ENCODE peak calls at places on chromosomes 11 and 22, in eight cellular contexts. C is heart right ventricle; R is stomach; E is effector memory CD4-positive, alpha-beta T cell; V is uterus; X is endodermal cell; H is fibroblast of lung; O is lung. Y is an unnamed sample. For H3K4me1 and H3K27me3, the result is how much of the 10 kb centered on the place peaks cover.

GRCh38 chr11:85483861-85484260 is 143.3 kb downstream of the DLG2 start:
- DNase-seq in O (no peak), V (no peak), X (no peak), H (peak), E (no peak), R (no peak), C (no peak), Y (no peak)

GRCh38 chr11:27698872-27699241 is 1.4 kb downstream of the BDNF start:
- DNase-seq in R (peak), C (peak), E (no peak), H (peak), O (peak), V (peak), X (peak), Y (peak)

GRCh38 chr11:44729718-44730117 is 3.0 kb downstream of the TSPAN18 start:
- DNase-seq in C (no peak), V (no peak), R (no peak), O (no peak), H (no peak), E (no peak), X (no peak), Y (no peak)

GRCh38 chr11:116605543-116605942 is 167.2 kb downstream of the BUD13 start:
- DNase-seq in H (peak), R (peak), C (no peak), X (peak), E (no peak), V (no peak), O (no peak), Y (no peak)

GRCh38 chr22:45779351-45779750 is 107.7 kb downstream of the ATXN10 start:
- DNase-seq in O (no peak), V (no peak), C (no peak), R (no peak), E (no peak), X (no peak), H (no peak), Y (no peak)

GRCh38 chr11:86784247-86784681 is 16.1 kb upstream of the PRSS23 start:
- DNase-seq in V (peak), R (no peak), O (no peak), E (no peak), H (no peak), X (no peak), C (no peak), Y (no peak)

GRCh38 chr11:62461740-62462522 is 43.1 kb downstream of the SCGB1A1 start:
- DNase-seq in X (no peak), R (no peak), E (no peak), C (no peak), O (no peak), V (no peak), H (peak), Y (no peak)

GRCh38 chr11:106770489-106771100 is 247.7 kb downstream of the GUCY1A2 start:
- DNase-seq in C (no peak), O (no peak), R (no peak), X (no peak), H (no peak), V (no peak), E (no peak), Y (no peak)

DNA sequence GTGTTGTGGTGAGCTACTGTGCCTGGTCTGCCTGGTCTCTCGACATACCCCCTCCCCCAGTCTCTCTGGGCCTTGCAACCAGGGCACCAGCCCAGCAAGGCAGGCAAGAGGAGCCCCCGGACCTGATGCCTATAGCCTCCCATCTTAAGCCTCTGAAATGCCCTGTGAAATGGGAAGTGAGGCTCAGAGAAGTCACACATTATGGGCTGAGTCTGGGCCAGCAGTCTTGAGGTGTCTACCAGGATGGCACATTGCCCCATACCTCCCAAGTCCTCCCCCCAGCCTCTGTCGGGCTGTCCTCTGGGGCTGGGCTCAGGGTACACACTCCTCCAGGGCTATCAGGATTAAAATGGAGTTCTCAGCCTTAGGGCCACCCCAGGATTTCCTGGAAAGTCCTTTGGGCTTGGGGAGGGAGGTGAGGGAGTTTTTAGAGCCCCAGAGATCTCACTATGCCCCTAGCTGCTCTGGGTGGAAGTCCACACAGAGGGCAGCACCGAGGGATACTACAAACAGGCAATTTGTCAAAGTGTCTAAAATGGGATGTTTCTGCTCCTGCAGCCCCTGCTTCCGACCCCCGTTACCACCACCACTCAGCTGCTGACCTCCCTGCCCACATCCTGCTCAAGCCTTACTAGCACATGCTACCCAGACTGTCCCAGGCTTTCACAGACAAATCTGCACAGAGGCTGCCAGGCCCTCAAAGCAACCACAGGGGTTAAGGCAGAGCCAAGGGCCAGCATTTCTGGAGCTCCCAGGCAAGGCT is 3.1 kb upstream of the SH3BP1 start:
- DNase-seq in R (peak), O (no peak), X (no peak), E (no peak), V (no peak), H (peak), C (no peak), Y (no peak)
- H3K4me1 ChIP-seq in R (half or more), O (under half), X (under half), E (half or more), V (under half), H (under half), C (half or more), Y (under half)

DNA sequence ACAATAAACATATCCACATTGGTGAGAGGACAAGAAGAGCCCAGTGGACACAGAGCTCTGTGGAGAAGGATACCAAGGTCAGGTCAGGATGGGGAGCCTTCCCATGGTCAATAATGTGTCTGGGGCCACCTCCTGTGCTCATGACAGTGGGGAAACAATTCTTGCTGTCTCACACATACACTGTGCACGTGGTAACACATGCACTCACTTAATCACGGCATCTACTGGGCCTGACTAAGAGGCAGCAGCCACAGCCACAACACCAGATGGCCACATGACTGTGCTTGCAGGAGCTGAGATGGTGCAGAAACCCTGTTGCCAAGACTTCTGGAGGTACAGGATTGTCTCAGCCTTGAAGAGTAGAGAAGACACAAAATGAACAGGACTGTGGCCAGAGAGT is 28.6 kb downstream of the C22orf42 start:
- DNase-seq in E (no peak), X (no peak), O (no peak), C (no peak), H (no peak), V (no peak), R (no peak), Y (no peak)
- H3K27me3 ChIP-seq in E (under half), X (under half), O (under half), C (under half), H (under half), V (under half), R (under half), Y (under half)

DNA sequence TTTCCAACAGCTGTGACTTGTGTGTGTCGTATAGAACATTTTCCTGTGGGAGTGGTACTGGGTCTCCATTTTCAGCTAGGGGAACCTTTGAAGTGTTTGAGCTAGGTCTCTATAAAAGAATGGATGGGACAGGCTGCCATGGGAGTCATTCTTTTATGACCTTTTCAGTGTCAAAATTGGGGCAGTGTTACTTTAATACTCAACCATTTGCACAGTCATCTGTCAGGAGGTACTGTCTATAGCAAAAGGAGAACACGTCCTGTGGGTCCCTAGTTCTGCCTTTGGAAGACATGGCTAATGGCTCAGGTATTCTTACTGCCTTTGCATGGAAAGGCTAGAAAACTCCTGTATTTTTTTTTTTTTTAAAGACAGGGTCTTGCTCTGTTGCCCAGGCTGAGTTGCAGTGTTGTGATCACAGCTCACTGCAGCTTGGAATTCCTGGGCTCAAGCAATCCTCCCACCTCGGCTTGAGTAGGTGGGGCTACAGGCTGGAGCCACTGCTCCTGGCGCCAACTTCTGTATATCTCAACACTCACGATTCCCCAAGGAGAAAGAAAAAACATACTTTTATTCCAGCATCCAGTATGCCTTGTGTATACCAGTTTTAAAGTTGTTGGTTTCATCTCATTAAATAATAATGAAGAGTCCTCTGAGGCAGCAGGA is 2.1 kb upstream of the ATF4 start:
- DNase-seq in R (no peak), C (no peak), E (no peak), V (no peak), O (no peak), H (no peak), X (no peak), Y (no peak)
- H3K27ac ChIP-seq in R (no peak), C (peak), E (no peak), V (peak), O (no peak), H (no peak), X (no peak), Y (peak)

DNA sequence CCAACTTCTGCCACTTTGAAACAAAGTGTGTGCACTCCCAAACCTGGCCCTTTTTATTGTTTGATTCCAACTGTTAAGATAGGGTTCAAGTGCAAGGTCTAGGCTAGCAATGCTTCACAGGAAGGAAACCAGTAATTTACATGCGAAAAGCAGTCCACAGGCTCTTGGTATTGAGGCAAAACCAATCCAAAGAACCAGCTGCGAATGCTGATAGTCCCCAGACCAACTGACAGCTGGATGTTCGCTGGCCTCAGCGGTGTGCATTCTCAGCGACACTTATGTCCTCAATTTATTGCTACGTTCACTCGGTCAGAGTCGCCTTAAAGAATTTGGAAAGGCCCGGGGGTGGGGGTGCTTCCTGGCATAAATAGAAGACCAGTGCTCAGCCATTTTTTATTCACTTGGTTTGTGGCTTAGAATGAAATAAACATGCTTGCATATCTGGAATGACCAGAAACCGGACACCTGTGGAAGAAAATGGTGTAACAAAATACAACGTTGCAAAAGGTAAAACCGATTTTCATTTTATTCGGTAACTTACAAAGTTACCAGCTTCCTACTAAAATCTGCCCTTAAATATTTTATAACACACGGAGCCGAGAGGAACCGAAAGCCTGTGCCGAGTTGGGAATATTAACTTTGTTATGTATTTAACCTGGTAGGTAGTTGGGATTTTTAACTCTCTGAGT is 1.6 kb downstream of the CPT1A start:
- DNase-seq in H (peak), E (no peak), X (peak), R (no peak), C (no peak), O (no peak), V (no peak), Y (no peak)
- H3K4me1 ChIP-seq in H (under half), E (half or more), X (under half), R (half or more), C (half or more), O (under half), V (under half), Y (half or more)

GRCh38 chr11:64297722-64298358 is 2.3 kb upstream of the CATSPERZ start:
- DNase-seq in E (no peak), H (no peak), R (no peak), V (no peak), C (no peak), X (no peak), O (no peak), Y (no peak)

GRCh38 chr11:64296236-64296635 is 3.9 kb upstream of the CATSPERZ start:
- DNase-seq in X (no peak), V (no peak), H (no peak), R (no peak), C (no peak), E (no peak), O (no peak), Y (no peak)

GRCh38 chr11:64294665-64295289 is 3.7 kb downstream of the KCNK4 start:
- DNase-seq in C (no peak), O (no peak), E (no peak), V (no peak), X (no peak), R (no peak), H (peak), Y (no peak)

GRCh38 chr11:64296830-64297721 is 3.1 kb upstream of the CATSPERZ start:
- DNase-seq in H (no peak), X (no peak), O (no peak), E (no peak), C (no peak), R (no peak), V (no peak), Y (no peak)

GRCh38 chr11:64295760-64296159 is 4.4 kb upstream of the CATSPERZ start:
- DNase-seq in X (no peak), C (no peak), V (no peak), H (no peak), O (no peak), E (no peak), R (no peak), Y (no peak)
- H3K27me3 ChIP-seq in X (half or more), C (half or more), V (under half), H (half or more), O (under half), E (half or more), R (half or more), Y (half or more)

DNA sequence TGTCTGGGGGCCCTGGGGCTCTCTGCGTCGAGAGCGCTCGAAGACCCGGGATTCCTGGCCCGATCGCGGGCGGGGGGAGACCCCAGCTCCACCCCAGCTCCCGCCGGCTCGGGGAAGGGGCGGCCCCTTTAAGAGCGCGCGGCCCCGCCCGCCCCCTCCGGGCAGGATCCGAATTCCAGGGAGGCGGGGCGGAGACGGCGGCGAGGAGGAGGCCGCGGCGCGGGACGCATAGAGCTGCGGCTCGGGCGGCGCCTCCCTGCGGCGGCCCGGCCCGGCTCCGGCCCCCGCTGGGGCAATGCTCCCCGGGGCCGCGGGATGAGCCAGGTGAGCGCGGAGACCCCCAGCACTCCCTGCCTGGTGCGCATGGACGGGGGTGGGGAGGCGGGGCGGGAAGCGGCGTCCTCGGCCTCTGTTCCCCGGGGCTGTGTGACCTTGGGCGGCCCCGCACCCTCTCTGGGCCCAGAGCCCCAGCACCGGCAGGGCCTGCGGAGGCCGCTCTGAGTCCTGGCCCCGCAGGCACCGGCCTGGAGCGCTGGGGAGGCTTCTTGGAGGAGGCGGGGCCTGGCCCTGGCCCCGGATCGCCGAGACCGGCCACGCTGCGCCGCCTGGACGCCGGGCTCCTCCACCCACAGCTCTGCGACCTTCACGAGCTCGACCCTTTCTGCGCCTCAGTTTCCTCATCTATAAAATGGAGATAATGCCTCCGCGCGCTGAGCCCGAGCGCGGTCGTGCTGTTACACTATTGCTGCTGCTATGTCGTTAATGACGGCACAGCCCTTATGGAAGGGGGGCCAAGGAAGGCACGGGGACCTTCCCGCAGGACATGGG is 594 bp downstream of the GAS2L1 start:
- DNase-seq in E (peak), C (peak), O (peak), X (peak), V (peak), H (peak), R (peak), Y (peak)
- H3K27ac ChIP-seq in E (peak), C (peak), O (peak), X (peak), V (peak), H (peak), R (peak), Y (peak)

GRCh38 chr22:20000246-20001081 is 16.2 kb downstream of the ARVCF start:
- DNase-seq in H (no peak), R (no peak), E (no peak), O (no peak), V (no peak), C (peak), X (no peak), Y (no peak)
- H3K4me1 ChIP-seq in H (under half), R (under half), E (under half), O (under half), V (under half), C (under half), X (under half), Y (under half)

DNA sequence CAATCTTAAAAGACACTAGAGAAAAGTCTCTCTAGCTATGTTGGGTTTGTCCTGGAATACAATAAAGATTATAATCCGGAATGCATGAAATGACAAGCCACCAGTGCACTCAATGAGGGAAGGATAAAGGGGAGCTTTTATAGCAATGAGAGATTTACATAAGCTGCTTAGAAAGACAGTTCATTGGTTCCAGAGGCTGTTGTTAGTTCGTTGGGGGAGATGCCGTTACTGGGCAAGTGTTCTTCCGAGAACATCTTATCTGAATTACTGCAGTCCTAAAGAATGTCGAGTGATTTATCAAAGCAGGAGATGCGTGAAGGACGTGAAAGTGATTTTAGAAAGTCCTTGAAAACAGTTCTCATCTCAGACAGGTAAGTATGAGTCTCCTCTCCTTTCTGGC is 33.6 kb downstream of the SYN3 start:
- DNase-seq in C (no peak), X (no peak), E (no peak), R (no peak), O (no peak), V (no peak), H (peak), Y (no peak)
- H3K27me3 ChIP-seq in C (under half), X (under half), E (under half), R (under half), O (under half), V (under half), H (under half), Y (under half)

DNA sequence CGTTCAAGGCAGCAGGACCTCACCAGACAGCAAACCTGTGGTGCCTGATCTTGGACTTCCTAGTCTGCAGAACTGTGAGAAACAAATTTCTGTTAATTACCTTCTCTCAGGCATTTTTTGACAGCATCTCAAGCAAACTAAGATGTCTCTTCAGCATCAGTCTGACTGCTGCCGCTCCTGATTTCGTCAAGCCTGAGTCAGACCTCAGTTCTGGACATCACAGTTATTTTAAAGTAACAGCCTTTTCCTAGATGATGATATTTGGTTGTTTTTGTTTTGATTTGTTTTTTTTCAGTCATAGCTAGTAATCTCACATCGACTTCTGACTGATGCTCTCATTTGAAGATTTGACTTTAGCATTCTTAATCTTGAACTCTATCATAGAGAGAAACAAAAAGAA is 71.9 kb downstream of the BLID start:
- DNase-seq in C (no peak), O (no peak), E (no peak), X (no peak), R (no peak), H (no peak), V (no peak), Y (no peak)
- H3K27ac ChIP-seq in C (no peak), O (no peak), E (no peak), X (no peak), R (no peak), H (peak), V (no peak), Y (peak)